ENCODE peak calls at places on chromosomes 4 and X, in five cellular contexts. S is brain microvascular endothelial cell, D is retinal pigment epithelial cell, E is non-pigmented ciliary epithelial cell, Q is H7. O is an unnamed sample.
A peak's percentile ranks its signal among the peaks of the same experiment; 100 is the strongest.

GRCh38 chr4:138953962-138954371 is 61.6 kb upstream of the NOCT start:
- DNase-seq in S (peak; percentile 88), D (peak; percentile 58), E (peak; percentile 91), Q (no peak), O (no peak)

GRCh38 chr4:150874386-150875226 is 140.5 kb downstream of the LRBA start:
- DNase-seq in S (no peak), D (no peak), E (no peak), Q (no peak), O (no peak)

GRCh38 chr4:48290146-48290772 is 20.6 kb upstream of the TEC start:
- DNase-seq in S (peak; percentile 16), D (no peak), E (no peak), Q (peak; percentile 71), O (no peak)

GRCh38 chr4:125789018-125789417 is 474.3 kb downstream of the FAT4 start:
- DNase-seq in S (no peak), D (no peak), E (no peak), Q (no peak), O (no peak)

GRCh38 chr4:1082215-1083182 is 30.9 kb downstream of the RNF212 start:
- DNase-seq in S (peak; percentile 44), D (peak; percentile 94), E (peak; percentile 31), Q (peak; percentile 36), O (no peak)

GRCh38 chrX:40104649-40105015 is 6.9 kb upstream of the BCOR start:
- DNase-seq in S (no peak), D (no peak), E (no peak), Q (peak; percentile 78), O (no peak)

GRCh38 chrX:31374786-31375185 is 302.9 kb upstream of the FTHL17 start:
- DNase-seq in S (no peak), D (no peak), E (no peak), Q (peak; percentile 30), O (no peak)

GRCh38 chrX:119981286-119982070 is 37.9 kb upstream of the NKAP start:
- DNase-seq in S (peak; percentile 9), D (no peak), E (no peak), Q (peak; percentile 51), O (no peak)

GRCh38 chr4:110087116-110087708 is 111.2 kb downstream of the ELOVL6 start:
- DNase-seq in S (peak; percentile 30), D (peak; percentile 80), E (peak; percentile 60), Q (no peak), O (no peak)

GRCh38 chr4:8155048-8155447 is 3.6 kb downstream of the ABLIM2 start:
- DNase-seq in S (no peak), D (no peak), E (no peak), Q (no peak), O (no peak)

GRCh38 chrX:136627381-136627780 is 20.6 kb upstream of the CD40LG start:
- DNase-seq in S (no peak), D (no peak), E (no peak), Q (no peak), O (no peak)

GRCh38 chrX:71081348-71082148 is 13.4 kb upstream of the SNX12 start:
- DNase-seq in S (peak; percentile 18), D (no peak), E (no peak), Q (no peak), O (no peak)

GRCh38 chr4:25030283-25031076 is at the start of gene LGI2:
- DNase-seq in S (no peak), D (no peak), E (no peak), Q (peak; percentile 89), O (no peak)

GRCh38 chr4:123488916-123489315 is 92.3 kb downstream of the SPRY1 start:
- DNase-seq in S (peak; percentile 81), D (no peak), E (peak; percentile 71), Q (no peak), O (no peak)

GRCh38 chr4:183124865-183125264 is 25.8 kb downstream of the WWC2 start:
- DNase-seq in S (no peak), D (no peak), E (no peak), Q (no peak), O (no peak)

GRCh38 chrX:17888421-17888820 is 27.3 kb upstream of the RAI2 start:
- DNase-seq in S (no peak), D (no peak), E (no peak), Q (no peak), O (no peak)

GRCh38 chr4:94621491-94622080 is 136.2 kb upstream of the BMPR1B start:
- DNase-seq in S (peak; percentile 23), D (no peak), E (no peak), Q (peak; percentile 13), O (no peak)

GRCh38 chr4:107183155-107183774 is 147.2 kb upstream of the DKK2 start:
- DNase-seq in S (peak; percentile 40), D (peak; percentile 25), E (peak; percentile 37), Q (peak; percentile 8), O (no peak)

GRCh38 chr4:9989918-9990635 is 31.2 kb downstream of the SLC2A9 start:
- DNase-seq in S (no peak), D (no peak), E (no peak), Q (no peak), O (no peak)

GRCh38 chr4:149754526-149754925 is 61.1 kb downstream of the IQCM start:
- DNase-seq in S (peak; percentile 53), D (no peak), E (peak; percentile 24), Q (no peak), O (no peak)

GRCh38 chr4:168751263-168752225 is 254.7 kb downstream of the PALLD start:
- DNase-seq in S (peak; percentile 66), D (no peak), E (no peak), Q (no peak), O (no peak)

GRCh38 chr4:156677656-156678055 is 293.9 kb downstream of the PDGFC start:
- DNase-seq in S (no peak), D (no peak), E (no peak), Q (no peak), O (no peak)

GRCh38 chr4:94525993-94526740 is 74.4 kb downstream of the PDLIM5 start:
- DNase-seq in S (peak; percentile 29), D (no peak), E (no peak), Q (no peak), O (no peak)

GRCh38 chr4:15684498-15684897 is 2.9 kb downstream of the FAM200B start:
- DNase-seq in S (no peak), D (no peak), E (no peak), Q (peak; percentile 28), O (no peak)

GRCh38 chr4:54784188-54784671 is 126.5 kb downstream of the KIT start:
- DNase-seq in S (peak; percentile 89), D (peak; percentile 40), E (peak; percentile 31), Q (no peak), O (no peak)

GRCh38 chr4:16516796-16517413 is 290.6 kb upstream of the TAPT1 start:
- DNase-seq in S (peak; percentile 67), D (no peak), E (peak; percentile 42), Q (peak; percentile 18), O (no peak)

GRCh38 chr4:6916587-6917444 is 7.2 kb downstream of the TBC1D14 start:
- DNase-seq in S (no peak), D (no peak), E (no peak), Q (no peak), O (peak; percentile 55)

GRCh38 chr4:166459616-166460015 is 586.6 kb downstream of the TLL1 start:
- DNase-seq in S (no peak), D (no peak), E (no peak), Q (no peak), O (no peak)

GRCh38 chr4:84418032-84418709 is 80.9 kb downstream of the NKX6-1 start:
- DNase-seq in S (no peak), D (no peak), E (no peak), Q (peak; percentile 9), O (no peak)

GRCh38 chrX:71650333-71650969 is 16.9 kb upstream of the LOC101059915 start:
- DNase-seq in S (no peak), D (no peak), E (no peak), Q (no peak), O (no peak)

GRCh38 chr4:154743683-154744340 is at the start of gene LRAT:
- DNase-seq in S (no peak), D (no peak), E (no peak), Q (peak; percentile 94), O (no peak)

GRCh38 chr4:89482248-89482647 is 174.6 kb upstream of the GPRIN3 start:
- DNase-seq in S (peak; percentile 28), D (no peak), E (no peak), Q (peak; percentile 54), O (no peak)

GRCh38 chr4:168793542-168793941 is 216.5 kb downstream of the CBR4 start:
- DNase-seq in S (no peak), D (no peak), E (no peak), Q (no peak), O (no peak)

GRCh38 chr4:146585761-146586333 is 52.8 kb upstream of the POU4F2 start:
- DNase-seq in S (peak; percentile 4), D (no peak), E (peak; percentile 6), Q (no peak), O (no peak)

GRCh38 chr4:183721207-183722081 is 62.4 kb downstream of the TRAPPC11 start:
- DNase-seq in S (peak; percentile 18), D (no peak), E (no peak), Q (peak; percentile 80), O (peak; percentile 8)